ENCODE peak calls at places on chromosomes 4 and X, in five cellular contexts. One of them, this sample, is unnamed.
A peak's percentile ranks its signal among the peaks of the same experiment; 100 is the strongest.

GRCh38 chr4:2834001-2834921 is 9.4 kb upstream of the ADD1 start:
- DNase-seq in germinal center: no peak
- DNase-seq in activated T-helper 1 cell treated with Interleukin-2 at 50 U/mL for 16 hours: no peak
- DNase-seq in GM12891: peak; percentile 15
- DNase-seq in neural crest cell: no peak
- DNase-seq in this sample: no peak

GRCh38 chr4:152935661-152936445 is at the start of gene FHDC1:
- DNase-seq in germinal center: peak; percentile 29
- DNase-seq in activated T-helper 1 cell treated with Interleukin-2 at 50 U/mL for 16 hours: no peak
- DNase-seq in GM12891: peak; percentile 44
- DNase-seq in neural crest cell: peak; percentile 33
- DNase-seq in this sample: peak; percentile 85

GRCh38 chr4:125464146-125464545 is 149.4 kb downstream of the FAT4 start:
- DNase-seq in germinal center: no peak
- DNase-seq in activated T-helper 1 cell treated with Interleukin-2 at 50 U/mL for 16 hours: no peak
- DNase-seq in GM12891: no peak
- DNase-seq in neural crest cell: no peak
- DNase-seq in this sample: no peak

GRCh38 chrX:17933856-17934255 is 72.8 kb upstream of the RAI2 start:
- DNase-seq in germinal center: no peak
- DNase-seq in activated T-helper 1 cell treated with Interleukin-2 at 50 U/mL for 16 hours: no peak
- DNase-seq in GM12891: no peak
- DNase-seq in neural crest cell: no peak
- DNase-seq in this sample: no peak

GRCh38 chrX:47204970-47205369 is 11.3 kb downstream of the UBA1 start:
- DNase-seq in germinal center: no peak
- DNase-seq in activated T-helper 1 cell treated with Interleukin-2 at 50 U/mL for 16 hours: no peak
- DNase-seq in GM12891: no peak
- DNase-seq in neural crest cell: no peak
- DNase-seq in this sample: no peak

GRCh38 chr4:120555058-120555457 is 367.5 kb downstream of the PRDM5 start:
- DNase-seq in germinal center: no peak
- DNase-seq in activated T-helper 1 cell treated with Interleukin-2 at 50 U/mL for 16 hours: no peak
- DNase-seq in GM12891: no peak
- DNase-seq in neural crest cell: no peak
- DNase-seq in this sample: no peak

GRCh38 chrX:134431894-134432293 is 28.1 kb upstream of the HPRT1 start:
- DNase-seq in germinal center: no peak
- DNase-seq in activated T-helper 1 cell treated with Interleukin-2 at 50 U/mL for 16 hours: no peak
- DNase-seq in GM12891: no peak
- DNase-seq in neural crest cell: no peak
- DNase-seq in this sample: no peak

GRCh38 chr4:144654161-144654560 is 8.2 kb downstream of the HHIP start:
- DNase-seq in germinal center: no peak
- DNase-seq in activated T-helper 1 cell treated with Interleukin-2 at 50 U/mL for 16 hours: no peak
- DNase-seq in GM12891: no peak
- DNase-seq in neural crest cell: no peak
- DNase-seq in this sample: no peak

GRCh38 chrX:111168314-111168713 is 72.3 kb downstream of the PAK3 start:
- DNase-seq in germinal center: no peak
- DNase-seq in activated T-helper 1 cell treated with Interleukin-2 at 50 U/mL for 16 hours: no peak
- DNase-seq in GM12891: no peak
- DNase-seq in neural crest cell: peak; percentile 2
- DNase-seq in this sample: peak; percentile 39

GRCh38 chr4:168421671-168422070 is 58.6 kb downstream of the DDX60L start:
- DNase-seq in germinal center: no peak
- DNase-seq in activated T-helper 1 cell treated with Interleukin-2 at 50 U/mL for 16 hours: no peak
- DNase-seq in GM12891: no peak
- DNase-seq in neural crest cell: no peak
- DNase-seq in this sample: no peak

GRCh38 chrX:30748337-30748960 is 95.2 kb downstream of the GK start:
- DNase-seq in germinal center: no peak
- DNase-seq in activated T-helper 1 cell treated with Interleukin-2 at 50 U/mL for 16 hours: no peak
- DNase-seq in GM12891: no peak
- DNase-seq in neural crest cell: no peak
- DNase-seq in this sample: no peak

GRCh38 chrX:154490021-154490413 is 412 bp downstream of the SLC10A3 start:
- DNase-seq in germinal center: peak; percentile 10
- DNase-seq in activated T-helper 1 cell treated with Interleukin-2 at 50 U/mL for 16 hours: no peak
- DNase-seq in GM12891: no peak
- DNase-seq in neural crest cell: no peak
- DNase-seq in this sample: no peak

GRCh38 chrX:19829817-19830216 is 57.6 kb downstream of the SH3KBP1 start:
- DNase-seq in germinal center: no peak
- DNase-seq in activated T-helper 1 cell treated with Interleukin-2 at 50 U/mL for 16 hours: no peak
- DNase-seq in GM12891: no peak
- DNase-seq in neural crest cell: no peak
- DNase-seq in this sample: no peak

GRCh38 chr4:86338989-86339388 is 20.9 kb downstream of the MAPK10 start:
- DNase-seq in germinal center: no peak
- DNase-seq in activated T-helper 1 cell treated with Interleukin-2 at 50 U/mL for 16 hours: no peak
- DNase-seq in GM12891: no peak
- DNase-seq in neural crest cell: no peak
- DNase-seq in this sample: no peak

GRCh38 chr4:108144451-108144850 is 24.3 kb downstream of the LEF1 start:
- DNase-seq in germinal center: no peak
- DNase-seq in activated T-helper 1 cell treated with Interleukin-2 at 50 U/mL for 16 hours: no peak
- DNase-seq in GM12891: no peak
- DNase-seq in neural crest cell: no peak
- DNase-seq in this sample: no peak

GRCh38 chr4:151961456-151961855 is 200.6 kb upstream of the GATB start:
- DNase-seq in germinal center: no peak
- DNase-seq in activated T-helper 1 cell treated with Interleukin-2 at 50 U/mL for 16 hours: no peak
- DNase-seq in GM12891: no peak
- DNase-seq in neural crest cell: no peak
- DNase-seq in this sample: peak; percentile 10

GRCh38 chrX:3713937-3714434 is 537 bp upstream of the PRKX start:
- DNase-seq in germinal center: no peak
- DNase-seq in activated T-helper 1 cell treated with Interleukin-2 at 50 U/mL for 16 hours: no peak
- DNase-seq in GM12891: no peak
- DNase-seq in neural crest cell: no peak
- DNase-seq in this sample: no peak

GRCh38 chr4:108398326-108398725 is 222.1 kb upstream of the RPL34 start:
- DNase-seq in germinal center: no peak
- DNase-seq in activated T-helper 1 cell treated with Interleukin-2 at 50 U/mL for 16 hours: no peak
- DNase-seq in GM12891: no peak
- DNase-seq in neural crest cell: no peak
- DNase-seq in this sample: no peak

GRCh38 chr4:110854021-110854678 is 231.3 kb upstream of the PITX2 start:
- DNase-seq in germinal center: no peak
- DNase-seq in activated T-helper 1 cell treated with Interleukin-2 at 50 U/mL for 16 hours: no peak
- DNase-seq in GM12891: no peak
- DNase-seq in neural crest cell: no peak
- DNase-seq in this sample: no peak

GRCh38 chr4:37666625-37667071 is 19.5 kb downstream of the RELL1 start:
- DNase-seq in germinal center: no peak
- DNase-seq in activated T-helper 1 cell treated with Interleukin-2 at 50 U/mL for 16 hours: no peak
- DNase-seq in GM12891: no peak
- DNase-seq in neural crest cell: no peak
- DNase-seq in this sample: no peak

GRCh38 chr4:136526517-136526916 is 1005.8 kb downstream of the PCDH18 start:
- DNase-seq in germinal center: no peak
- DNase-seq in activated T-helper 1 cell treated with Interleukin-2 at 50 U/mL for 16 hours: no peak
- DNase-seq in GM12891: no peak
- DNase-seq in neural crest cell: no peak
- DNase-seq in this sample: no peak

GRCh38 chr4:102478186-102478585 is 23.0 kb upstream of the NFKB1 start:
- DNase-seq in germinal center: no peak
- DNase-seq in activated T-helper 1 cell treated with Interleukin-2 at 50 U/mL for 16 hours: no peak
- DNase-seq in GM12891: no peak
- DNase-seq in neural crest cell: no peak
- DNase-seq in this sample: no peak

GRCh38 chr4:134935320-134935719 is 733.7 kb upstream of the PABPC4L start:
- DNase-seq in germinal center: no peak
- DNase-seq in activated T-helper 1 cell treated with Interleukin-2 at 50 U/mL for 16 hours: no peak
- DNase-seq in GM12891: no peak
- DNase-seq in neural crest cell: peak; percentile 37
- DNase-seq in this sample: peak; percentile 11

GRCh38 chrX:20235755-20236154 is 31.0 kb downstream of the RPS6KA3 start:
- DNase-seq in germinal center: no peak
- DNase-seq in activated T-helper 1 cell treated with Interleukin-2 at 50 U/mL for 16 hours: no peak
- DNase-seq in GM12891: no peak
- DNase-seq in neural crest cell: no peak
- DNase-seq in this sample: no peak

GRCh38 chr4:101850698-101851097 is 60.2 kb downstream of the BANK1 start:
- DNase-seq in germinal center: no peak
- DNase-seq in activated T-helper 1 cell treated with Interleukin-2 at 50 U/mL for 16 hours: no peak
- DNase-seq in GM12891: no peak
- DNase-seq in neural crest cell: no peak
- DNase-seq in this sample: no peak

GRCh38 chr4:173332963-173333657 is 1.0 kb downstream of the HMGB2 start:
- DNase-seq in germinal center: peak; percentile 4
- DNase-seq in activated T-helper 1 cell treated with Interleukin-2 at 50 U/mL for 16 hours: peak; percentile 10
- DNase-seq in GM12891: no peak
- DNase-seq in neural crest cell: no peak
- DNase-seq in this sample: no peak

GRCh38 chr4:17786567-17786966 is 5.1 kb upstream of the FAM184B start:
- DNase-seq in germinal center: no peak
- DNase-seq in activated T-helper 1 cell treated with Interleukin-2 at 50 U/mL for 16 hours: no peak
- DNase-seq in GM12891: no peak
- DNase-seq in neural crest cell: no peak
- DNase-seq in this sample: no peak

GRCh38 chrX:118779581-118779980 is 44.0 kb upstream of the ZCCHC12 start:
- DNase-seq in germinal center: no peak
- DNase-seq in activated T-helper 1 cell treated with Interleukin-2 at 50 U/mL for 16 hours: no peak
- DNase-seq in GM12891: no peak
- DNase-seq in neural crest cell: no peak
- DNase-seq in this sample: no peak

GRCh38 chrX:87702795-87703194 is 185.2 kb downstream of the KLHL4 start:
- DNase-seq in germinal center: no peak
- DNase-seq in activated T-helper 1 cell treated with Interleukin-2 at 50 U/mL for 16 hours: no peak
- DNase-seq in GM12891: no peak
- DNase-seq in neural crest cell: no peak
- DNase-seq in this sample: no peak

GRCh38 chr4:79852305-79852730 is 220.7 kb downstream of the ANTXR2 start:
- DNase-seq in germinal center: no peak
- DNase-seq in activated T-helper 1 cell treated with Interleukin-2 at 50 U/mL for 16 hours: no peak
- DNase-seq in GM12891: no peak
- DNase-seq in neural crest cell: no peak
- DNase-seq in this sample: no peak